ENCODE peak calls at places on chromosomes 5 and 9, in four cellular contexts. D, V, S and R are unnamed samples.
A peak's percentile ranks its signal among the peaks of the same experiment; 100 is the strongest.

GRCh38 chr5:73442960-73443627 is 5.5 kb downstream of the FOXD1 start:
- DNase-seq in D (no peak), V (peak; percentile 48), S (no peak), R (no peak)

GRCh38 chr9:13942695-13943094 is 371.2 kb downstream of the NFIB start:
- DNase-seq in D (no peak), V (peak; percentile 98), S (peak; percentile 97), R (peak; percentile 73)

GRCh38 chr9:99457406-99457805 is 235.3 kb downstream of the SEC61B start:
- DNase-seq in D (no peak), V (no peak), S (no peak), R (no peak)

GRCh38 chr9:126420643-126421564 is 94.3 kb downstream of the MVB12B start:
- DNase-seq in D (no peak), V (peak; percentile 58), S (peak; percentile 77), R (no peak)

GRCh38 chr5:91074615-91075014 is 308.5 kb downstream of the ARRDC3 start:
- DNase-seq in D (no peak), V (peak; percentile 89), S (no peak), R (peak; percentile 31)

GRCh38 chr5:139863361-139863760 is 67.8 kb downstream of the PSD2 start:
- DNase-seq in D (peak; percentile 64), V (no peak), S (no peak), R (peak; percentile 21)

GRCh38 chr5:121156565-121156964 is 692.5 kb downstream of the PRR16 start:
- DNase-seq in D (no peak), V (no peak), S (no peak), R (no peak)

GRCh38 chr9:122129969-122130368 is 29.6 kb downstream of the NDUFA8 start:
- DNase-seq in D (no peak), V (no peak), S (no peak), R (no peak)

GRCh38 chr9:96884443-96884842 is 30.1 kb upstream of the ZNF782 start:
- DNase-seq in D (no peak), V (peak; percentile 82), S (peak; percentile 87), R (peak; percentile 46)